ENCODE peak calls at places on chromosomes 6 and 20, in seven cellular contexts. K, A, N, Q, R, Y and I are unnamed samples.

GRCh38 chr6:169654590-169655391 is 47.0 kb downstream of the WDR27 start:
- DNase-seq in K (peak; percentile 47), A (peak; percentile 64), N (peak; percentile 56), Q (no peak), R (peak; percentile 72), Y (peak; percentile 91), I (peak; percentile 63)

GRCh38 chr6:168152306-168152963 is 73.4 kb upstream of the FRMD1 start:
- DNase-seq in K (no peak), A (no peak), N (no peak), Q (peak; percentile 17), R (no peak), Y (no peak), I (no peak)

GRCh38 chr20:37521091-37521771 is at the start of gene NNAT:
- DNase-seq in K (no peak), A (no peak), N (no peak), Q (no peak), R (no peak), Y (no peak), I (no peak)

GRCh38 chr6:170102582-170103481 is 188.0 kb downstream of the DLL1 start:
- DNase-seq in K (no peak), A (no peak), N (peak; percentile 6), Q (no peak), R (no peak), Y (peak; percentile 78), I (no peak)

GRCh38 chr20:63978319-63979220 is 872 bp downstream of the SAMD10 start:
- DNase-seq in K (no peak), A (peak; percentile 15), N (peak; percentile 55), Q (no peak), R (no peak), Y (no peak), I (peak; percentile 81)

GRCh38 chr6:20746024-20746423 is 211.8 kb downstream of the CDKAL1 start:
- DNase-seq in K (no peak), A (no peak), N (no peak), Q (peak; percentile 22), R (no peak), Y (no peak), I (no peak)

GRCh38 chr6:37917568-37917967 is 98.0 kb downstream of the ZFAND3 start:
- DNase-seq in K (no peak), A (no peak), N (no peak), Q (no peak), R (no peak), Y (no peak), I (no peak)

GRCh38 chr6:43847741-43848630 is 78.0 kb downstream of the VEGFA start:
- DNase-seq in K (no peak), A (no peak), N (no peak), Q (peak; percentile 75), R (no peak), Y (peak; percentile 26), I (no peak)

GRCh38 chr6:154805288-154805911 is 72.2 kb downstream of the SCAF8 start:
- DNase-seq in K (no peak), A (peak; percentile 31), N (no peak), Q (peak; percentile 49), R (no peak), Y (no peak), I (no peak)